ENCODE peak calls at places on chromosomes 16 and 17, in four cellular contexts. P is ovary, F is aorta, S is psoas muscle. X is an unnamed sample.
A peak's percentile ranks its signal among the peaks of the same experiment; 100 is the strongest.

GRCh38 chr17:82930043-82930923 is 90.5 kb upstream of the ZNF750 start:
- DNase-seq in S (peak; percentile 42), P (peak; percentile 33), F (peak; percentile 37), X (no peak)

GRCh38 chr16:75099738-75100615 is 16.6 kb downstream of the LDHD start:
- DNase-seq in P (no peak), F (no peak), S (no peak), X (peak; percentile 42)

GRCh38 chr17:35729405-35729833 is 2.0 kb upstream of the RASL10B start:
- DNase-seq in P (no peak), F (no peak), S (no peak), X (no peak)

GRCh38 chr16:51657844-51658243 is 506.8 kb upstream of the SALL1 start:
- DNase-seq in F (no peak), P (no peak), S (no peak), X (no peak)

GRCh38 chr16:82263456-82264159 is 93.6 kb upstream of the MPHOSPH6 start:
- DNase-seq in P (no peak), F (peak; percentile 50), S (no peak), X (peak; percentile 64)

GRCh38 chr16:80619824-80620223 is 79.0 kb downstream of the DYNLRB2 start:
- DNase-seq in F (no peak), S (no peak), P (no peak), X (no peak)

GRCh38 chr16:15689290-15689689 is 39.2 kb downstream of the NDE1 start:
- DNase-seq in F (no peak), P (no peak), S (no peak), X (no peak)

GRCh38 chr16:81088836-81089235 is 7.4 kb downstream of the GCSH start:
- DNase-seq in S (no peak), P (no peak), F (no peak), X (no peak)

GRCh38 chr16:88941933-88942909 is 34.8 kb downstream of the CBFA2T3 start:
- DNase-seq in P (peak; percentile 62), S (peak; percentile 76), F (peak; percentile 66), X (peak; percentile 84)

GRCh38 chr17:51745993-51746392 is 412.5 kb downstream of the CA10 start:
- DNase-seq in P (no peak), S (no peak), F (no peak), X (no peak)

GRCh38 chr17:76543482-76544122 is 3.8 kb downstream of the PRCD start:
- DNase-seq in S (no peak), F (no peak), P (no peak), X (no peak)

DNA sequence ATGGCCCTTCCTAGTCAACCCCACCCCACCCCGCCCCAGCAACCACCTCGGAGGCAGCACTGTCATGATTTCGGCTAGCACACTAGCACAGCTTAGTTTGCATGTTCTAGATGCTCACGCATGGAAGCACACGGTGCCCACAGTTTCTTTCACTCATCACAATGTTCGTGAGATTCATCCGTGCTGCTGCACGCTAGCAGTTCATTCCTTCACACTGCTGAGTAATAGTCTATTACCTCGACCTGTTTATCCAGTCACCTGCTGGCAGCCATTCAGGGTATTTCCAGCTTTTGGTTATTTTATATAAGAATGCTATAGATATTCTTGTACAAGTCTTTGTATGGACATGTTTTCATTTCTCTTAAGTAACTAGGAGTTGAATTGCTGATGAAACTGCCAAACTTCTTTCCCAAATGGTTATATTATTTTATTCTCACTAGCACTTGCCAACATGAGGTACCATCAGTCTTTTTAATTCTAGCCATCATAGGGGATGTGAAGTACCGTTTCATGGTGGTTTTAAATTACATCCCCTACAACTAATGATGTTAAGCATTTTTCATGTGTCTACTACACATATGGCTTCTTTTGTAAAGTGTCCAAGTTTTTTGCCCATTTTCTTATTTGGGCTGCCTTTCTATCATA is 75.7 kb downstream of the CYTH1 start:
- DNase-seq in P (no peak), S (no peak), F (no peak), X (peak; percentile 78)
- H3K4me3 ChIP-seq in P (no peak overlapping the region), S (no peak overlapping the region), F (no peak overlapping the region), X (peak overlapping the region; percentile 37)

DNA sequence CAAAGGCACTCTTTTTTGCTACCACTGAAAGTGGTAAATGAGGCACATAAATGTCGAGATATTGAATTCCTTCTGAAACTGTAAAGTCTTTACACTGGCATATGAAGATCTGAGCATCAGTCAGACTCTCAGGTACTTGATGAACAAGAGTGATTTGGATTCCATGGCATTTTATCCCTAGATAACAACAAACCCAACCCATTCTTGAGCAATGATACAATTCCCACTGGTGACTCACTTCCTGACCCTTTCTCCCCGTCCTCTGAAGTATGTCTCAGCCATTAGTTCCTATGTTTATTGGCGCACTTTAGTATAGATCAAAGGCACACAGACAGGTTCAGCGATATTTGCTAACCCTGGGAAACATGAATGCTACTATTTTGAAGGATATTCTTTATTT is 147.0 kb upstream of the RBFOX1 start:
- DNase-seq in P (no peak), F (no peak), S (no peak), X (no peak)
- H3K27ac ChIP-seq in P (no peak overlapping the region), F (no peak overlapping the region), S (no peak overlapping the region), X (no peak overlapping the region)

GRCh38 chr17:17788967-17789366 is 47.8 kb downstream of the SREBF1 start:
- DNase-seq in S (no peak), F (no peak), P (no peak), X (no peak)
- H3K9me3 ChIP-seq in S (no peaks in the 10 kb centered on the region), F (no peaks in the 10 kb centered on the region), P (no peaks in the 10 kb centered on the region), X (no peaks in the 10 kb centered on the region)

GRCh38 chr17:31094600-31095238 is at the start of gene NF1:
- DNase-seq in P (peak; percentile 98), F (peak; percentile 98), S (peak; percentile 98), X (peak; percentile 93)

GRCh38 chr17:31092475-31093064 is 2.2 kb upstream of the NF1 start:
- DNase-seq in P (no peak), S (no peak), F (no peak), X (no peak)

GRCh38 chr17:31096106-31096436 is 1.3 kb downstream of the NF1 start:
- DNase-seq in P (no peak), S (no peak), F (no peak), X (no peak)

GRCh38 chr17:31095239-31096105 is 695 bp downstream of the NF1 start:
- DNase-seq in F (peak; percentile 65), S (peak; percentile 72), P (peak; percentile 79), X (peak; percentile 31)

DNA sequence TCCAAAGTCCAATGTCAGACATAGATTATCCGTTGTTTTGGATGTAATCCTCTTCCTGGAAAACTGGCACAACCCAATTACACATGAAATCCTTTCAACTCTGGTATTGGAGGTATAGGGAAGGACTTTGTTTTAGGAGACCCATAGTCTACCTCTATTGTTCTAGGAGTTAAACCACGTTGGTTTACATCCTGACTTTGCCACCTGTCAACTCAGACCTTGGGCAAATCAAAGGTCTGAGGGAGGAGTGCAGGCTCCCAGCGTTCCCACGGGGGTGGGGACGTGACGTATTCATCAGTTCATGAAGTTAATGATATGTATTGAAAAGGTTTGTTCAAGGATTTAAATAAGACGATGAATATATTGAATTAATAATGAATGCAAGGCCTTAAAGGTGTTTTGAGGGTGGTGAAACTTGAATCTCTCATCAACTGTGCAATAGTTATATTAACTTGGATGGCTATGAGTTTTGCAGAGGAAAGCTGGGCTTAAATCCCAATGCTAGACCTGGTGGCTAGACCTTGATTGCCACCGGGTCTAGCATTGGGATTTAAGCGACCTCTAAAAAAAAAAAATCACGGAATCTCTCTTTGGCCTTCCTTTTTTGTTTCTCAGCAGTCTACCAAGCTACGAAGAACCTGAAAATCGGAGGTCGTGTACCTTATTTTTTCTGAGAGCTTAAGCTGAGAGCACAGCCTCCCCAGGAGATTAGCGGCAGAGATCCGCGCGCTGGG is 744 bp upstream of the NF1 start:
- DNase-seq in S (no peak), P (no peak), F (no peak), X (no peak)
- H3K4me3 ChIP-seq in S (peak overlapping the region; percentile 91), P (peak overlapping the region; percentile 69), F (peak overlapping the region; percentile 86), X (peak overlapping the region; percentile 93)

X was measured in OCI-LY7.